ENCODE peak calls at places on chromosomes 6 and 20, in four cellular contexts. One of them, this sample, is unnamed. For H3K9me3, the result is how much of the 10 kb centered on the place peaks cover.

GRCh38 chr6:144158133-144158532 is 7.8 kb downstream of the STX11 start:
- DNase-seq in HCT116: no peak
- DNase-seq in astrocyte: peak
- DNase-seq in fibroblast of lung: peak
- DNase-seq in this sample: no peak

GRCh38 chr6:147416622-147417021 is 91.9 kb upstream of the SAMD5 start:
- DNase-seq in fibroblast of lung: no peak
- DNase-seq in HCT116: no peak
- DNase-seq in astrocyte: no peak
- DNase-seq in this sample: no peak

GRCh38 chr6:12366732-12367131 is 76.6 kb downstream of the EDN1 start:
- DNase-seq in fibroblast of lung: no peak
- DNase-seq in astrocyte: no peak
- DNase-seq in HCT116: no peak
- DNase-seq in this sample: no peak

GRCh38 chr20:59518881-59519706 is 85.2 kb upstream of the PHACTR3 start:
- DNase-seq in HCT116: peak
- DNase-seq in fibroblast of lung: peak
- DNase-seq in astrocyte: peak
- DNase-seq in this sample: peak

GRCh38 chr6:169211881-169212280 is 41.8 kb downstream of the THBS2 start:
- DNase-seq in fibroblast of lung: no peak
- DNase-seq in HCT116: no peak
- DNase-seq in astrocyte: no peak
- DNase-seq in this sample: no peak

GRCh38 chr20:10769700-10770099 is 95.9 kb upstream of the JAG1 start:
- DNase-seq in fibroblast of lung: peak
- DNase-seq in HCT116: no peak
- DNase-seq in astrocyte: peak
- DNase-seq in this sample: no peak

GRCh38 chr20:44039741-44040140 is 125.1 kb downstream of the TOX2 start:
- DNase-seq in fibroblast of lung: no peak
- DNase-seq in astrocyte: no peak
- DNase-seq in HCT116: no peak
- DNase-seq in this sample: no peak

GRCh38 chr6:3250278-3250677 is 8.5 kb upstream of the PSMG4 start:
- DNase-seq in HCT116: no peak
- DNase-seq in fibroblast of lung: peak
- DNase-seq in astrocyte: peak
- DNase-seq in this sample: no peak

GRCh38 chr6:16157909-16158308 is 29.0 kb downstream of the MYLIP start:
- DNase-seq in fibroblast of lung: no peak
- DNase-seq in HCT116: no peak
- DNase-seq in astrocyte: no peak
- DNase-seq in this sample: no peak

GRCh38 chr20:36028106-36028826 is 59.9 kb downstream of the CNBD2 start:
- DNase-seq in astrocyte: no peak
- DNase-seq in HCT116: no peak
- DNase-seq in fibroblast of lung: no peak
- DNase-seq in this sample: no peak

GRCh38 chr6:105488521-105489212 is 85.8 kb upstream of the PREP start:
- DNase-seq in fibroblast of lung: no peak
- DNase-seq in HCT116: no peak
- DNase-seq in astrocyte: no peak
- DNase-seq in this sample: no peak

GRCh38 chr6:2963756-2964155 is 7.6 kb downstream of the SERPINB6 start:
- DNase-seq in fibroblast of lung: no peak
- DNase-seq in HCT116: no peak
- DNase-seq in astrocyte: no peak
- DNase-seq in this sample: no peak

GRCh38 chr6:54541521-54541920 is 233.3 kb downstream of the TINAG start:
- DNase-seq in fibroblast of lung: peak
- DNase-seq in astrocyte: peak
- DNase-seq in HCT116: no peak
- DNase-seq in this sample: no peak

GRCh38 chr6:79127660-79128059 is 49.6 kb upstream of the PHIP start:
- DNase-seq in fibroblast of lung: no peak
- DNase-seq in HCT116: no peak
- DNase-seq in astrocyte: no peak
- DNase-seq in this sample: no peak

GRCh38 chr20:41560971-41561370 is 57.2 kb downstream of the CHD6 start:
- DNase-seq in fibroblast of lung: no peak
- DNase-seq in HCT116: no peak
- DNase-seq in astrocyte: no peak
- DNase-seq in this sample: no peak
- H3K9me3 ChIP-seq in fibroblast of lung: under half
- H3K9me3 ChIP-seq in HCT116: under half
- H3K9me3 ChIP-seq in astrocyte: under half
- H3K9me3 ChIP-seq in this sample: under half

GRCh38 chr6:165805604-165806003 is 142.6 kb upstream of the PDE10A start:
- DNase-seq in fibroblast of lung: no peak
- DNase-seq in astrocyte: no peak
- DNase-seq in HCT116: no peak
- DNase-seq in this sample: no peak

GRCh38 chr6:165805067-165805525 is 142.1 kb upstream of the PDE10A start:
- DNase-seq in HCT116: no peak
- DNase-seq in fibroblast of lung: no peak
- DNase-seq in astrocyte: no peak
- DNase-seq in this sample: no peak

GRCh38 chr6:165806126-165806810 is 143.2 kb upstream of the PDE10A start:
- DNase-seq in HCT116: no peak
- DNase-seq in fibroblast of lung: no peak
- DNase-seq in astrocyte: no peak
- DNase-seq in this sample: no peak

GRCh38 chr6:165807249-165807951 is 144.4 kb upstream of the PDE10A start:
- DNase-seq in HCT116: no peak
- DNase-seq in fibroblast of lung: no peak
- DNase-seq in astrocyte: no peak
- DNase-seq in this sample: no peak

GRCh38 chr6:165804331-165805066 is 141.5 kb upstream of the PDE10A start:
- DNase-seq in HCT116: no peak
- DNase-seq in astrocyte: peak
- DNase-seq in fibroblast of lung: peak
- DNase-seq in this sample: no peak
- TF ChIP-seq EZH2 in HCT116: no peak
- TF ChIP-seq EZH2 in astrocyte: no peak
- TF ChIP-seq EZH2 in fibroblast of lung: no peak
- TF ChIP-seq EZH2 in this sample: no peak

GRCh38 chr6:95649451-95649850 is 72.1 kb downstream of the MANEA start:
- DNase-seq in astrocyte: no peak
- DNase-seq in fibroblast of lung: no peak
- DNase-seq in HCT116: no peak
- DNase-seq in this sample: no peak
- H3K9me3 ChIP-seq in astrocyte: under half
- H3K9me3 ChIP-seq in fibroblast of lung: under half
- H3K9me3 ChIP-seq in HCT116: under half
- H3K9me3 ChIP-seq in this sample: under half

DNA sequence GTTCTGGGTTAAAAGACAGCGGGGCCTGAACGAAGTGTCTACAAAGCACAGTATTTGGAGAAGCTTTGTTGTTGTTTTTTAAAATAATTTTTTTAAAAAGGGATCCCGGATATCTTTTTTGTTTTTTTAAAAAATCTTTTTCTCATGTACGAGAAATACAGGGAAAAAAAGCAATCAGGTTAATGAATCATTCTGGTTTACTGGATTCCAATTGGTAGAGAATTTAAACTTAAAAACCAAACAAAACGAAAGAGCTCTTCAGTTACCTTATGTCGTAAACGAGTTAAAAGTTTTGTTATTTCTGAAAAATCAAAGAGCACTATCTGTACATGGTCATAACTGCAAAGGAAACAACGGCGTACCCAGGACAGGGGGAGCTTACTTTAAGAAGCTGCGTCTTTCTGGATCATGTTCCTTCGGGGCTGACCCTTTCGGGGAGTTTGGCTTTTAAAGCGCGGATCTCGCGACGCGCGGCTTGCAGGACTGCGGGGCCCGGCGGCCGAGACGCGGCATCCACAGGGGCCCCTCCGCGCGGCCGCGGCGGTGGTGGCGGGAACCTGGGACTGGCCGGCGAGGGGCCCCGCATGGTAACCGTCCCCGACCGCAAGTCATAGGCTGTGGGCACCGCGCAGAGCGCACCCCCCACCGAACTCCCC is 927 bp downstream of the IL20RA start:
- DNase-seq in astrocyte: peak
- DNase-seq in fibroblast of lung: peak
- DNase-seq in HCT116: no peak
- DNase-seq in this sample: no peak
- TF ChIP-seq EZH2 in astrocyte: no peak
- TF ChIP-seq EZH2 in fibroblast of lung: no peak
- TF ChIP-seq EZH2 in HCT116: no peak
- TF ChIP-seq EZH2 in this sample: no peak

DNA sequence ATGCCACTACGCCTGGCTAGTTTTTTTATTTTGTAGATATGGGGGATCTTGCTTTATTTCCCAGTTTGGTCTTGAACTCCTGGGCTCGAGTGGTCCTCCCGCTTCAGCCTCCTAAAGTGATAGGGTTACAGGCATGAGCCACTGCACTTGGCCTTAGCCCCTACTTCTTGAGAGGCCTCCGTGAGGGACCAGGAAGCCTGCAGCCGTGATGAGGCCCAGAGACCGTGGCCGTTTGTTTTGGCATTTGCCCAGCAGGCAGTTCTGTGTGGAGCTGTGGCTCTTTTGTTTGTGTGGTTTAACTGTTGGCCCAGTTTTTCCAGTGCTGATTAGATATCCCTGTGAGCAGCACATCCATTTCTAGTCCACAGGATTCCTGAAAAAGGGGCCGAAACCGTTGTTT is 39.8 kb downstream of the SRSF3 start:
- DNase-seq in fibroblast of lung: peak
- DNase-seq in astrocyte: peak
- DNase-seq in HCT116: no peak
- DNase-seq in this sample: no peak
- H3K9me3 ChIP-seq in fibroblast of lung: under half
- H3K9me3 ChIP-seq in astrocyte: under half
- H3K9me3 ChIP-seq in HCT116: under half
- H3K9me3 ChIP-seq in this sample: under half

DNA sequence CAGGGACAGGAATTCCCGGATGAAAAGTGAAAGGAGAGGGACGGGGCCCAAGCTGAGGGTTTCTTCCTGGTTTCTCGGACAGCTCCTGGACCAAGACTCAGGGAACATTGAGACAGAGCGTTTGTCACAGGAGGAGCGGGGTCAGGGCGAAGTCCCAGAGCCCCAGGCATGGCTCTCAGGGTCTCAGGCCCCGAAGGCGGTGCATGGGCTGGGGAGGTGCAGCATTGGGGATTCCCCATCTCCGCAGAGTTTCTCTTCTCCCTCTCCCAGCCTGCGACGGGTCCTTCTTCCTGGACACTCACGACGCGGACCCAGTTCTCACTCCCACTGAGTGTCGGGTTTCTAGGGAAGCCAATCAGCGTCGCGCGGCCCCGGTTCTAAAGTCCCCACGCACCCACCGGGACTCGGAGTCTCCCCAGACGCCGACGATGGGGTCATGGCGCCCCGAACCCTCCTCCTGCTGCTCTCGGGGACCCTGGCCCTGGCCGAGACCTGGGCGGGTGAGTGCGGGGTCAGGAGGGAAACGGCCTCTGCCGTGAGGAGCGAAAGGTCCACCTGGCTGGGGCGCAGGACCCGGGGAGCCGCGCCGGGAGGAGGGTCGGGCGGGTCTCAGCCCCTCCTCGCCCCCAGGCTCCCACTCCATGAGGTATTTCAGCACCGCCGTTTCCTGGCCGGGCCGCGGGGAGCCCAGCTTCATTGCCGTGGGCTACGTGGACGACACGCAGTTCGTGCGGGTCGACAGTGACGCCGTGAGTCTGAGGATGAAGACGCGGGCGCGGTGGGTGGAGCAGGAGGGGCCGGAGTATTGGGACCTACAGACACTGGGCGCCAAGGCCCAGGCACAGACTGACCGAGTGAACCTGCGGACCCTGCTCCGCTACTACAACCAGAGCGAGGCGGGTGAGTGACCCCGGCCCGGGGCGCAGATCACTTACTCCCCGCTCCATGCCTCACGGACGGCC is 54.6 kb upstream of the POLR1H start:
- DNase-seq in HCT116: no peak
- DNase-seq in fibroblast of lung: no peak
- DNase-seq in astrocyte: no peak
- DNase-seq in this sample: no peak
- TF ChIP-seq EZH2 in HCT116: no peak
- TF ChIP-seq EZH2 in fibroblast of lung: peak
- TF ChIP-seq EZH2 in astrocyte: peak
- TF ChIP-seq EZH2 in this sample: peak

This sample was measured in keratinocyte.